ENCODE peak calls at places on chromosomes 13 and 19, in four cellular contexts. One of them, this sample, is unnamed.

GRCh38 chr19:39157275-39157996 is 31.9 kb downstream of the PAK4 start:
- DNase-seq in tibial nerve: no peak
- DNase-seq in mucosa of descending colon: no peak
- DNase-seq in GM12864: no peak
- DNase-seq in this sample: no peak

GRCh38 chr19:50959731-50960500 is 7.1 kb upstream of the KLK5 start:
- DNase-seq in tibial nerve: no peak
- DNase-seq in mucosa of descending colon: no peak
- DNase-seq in GM12864: no peak
- DNase-seq in this sample: no peak

GRCh38 chr13:76425930-76426329 is 460.3 kb downstream of the KCTD12 start:
- DNase-seq in tibial nerve: no peak
- DNase-seq in mucosa of descending colon: peak
- DNase-seq in GM12864: no peak
- DNase-seq in this sample: no peak

GRCh38 chr13:57624565-57625435 is 6.7 kb upstream of the PCDH17 start:
- DNase-seq in tibial nerve: peak
- DNase-seq in mucosa of descending colon: peak
- DNase-seq in GM12864: no peak
- DNase-seq in this sample: peak

GRCh38 chr13:34308725-34309124 is 490.8 kb downstream of the RFC3 start:
- DNase-seq in tibial nerve: no peak
- DNase-seq in mucosa of descending colon: no peak
- DNase-seq in GM12864: no peak
- DNase-seq in this sample: no peak

GRCh38 chr13:100235311-100235901 is 146.5 kb downstream of the PCCA start:
- DNase-seq in tibial nerve: peak
- DNase-seq in mucosa of descending colon: peak
- DNase-seq in GM12864: peak
- DNase-seq in this sample: peak

GRCh38 chr19:4049432-4049831 is 17.3 kb downstream of the ZBTB7A start:
- DNase-seq in tibial nerve: no peak
- DNase-seq in mucosa of descending colon: peak
- DNase-seq in GM12864: no peak
- DNase-seq in this sample: no peak

GRCh38 chr13:108996430-108996829 is 367.0 kb downstream of the MYO16 start:
- DNase-seq in tibial nerve: no peak
- DNase-seq in mucosa of descending colon: no peak
- DNase-seq in GM12864: no peak
- DNase-seq in this sample: no peak

GRCh38 chr19:47848871-47849473 is 10.1 kb upstream of the TPRX2 start:
- DNase-seq in tibial nerve: no peak
- DNase-seq in mucosa of descending colon: peak
- DNase-seq in GM12864: no peak
- DNase-seq in this sample: no peak

GRCh38 chr13:114311908-114312307 is 2.4 kb upstream of the CHAMP1 start:
- DNase-seq in tibial nerve: no peak
- DNase-seq in mucosa of descending colon: no peak
- DNase-seq in GM12864: no peak
- DNase-seq in this sample: no peak

GRCh38 chr19:1062387-1063029 is 4.5 kb upstream of the ARHGAP45 start:
- DNase-seq in tibial nerve: no peak
- DNase-seq in mucosa of descending colon: no peak
- DNase-seq in GM12864: no peak
- DNase-seq in this sample: no peak

GRCh38 chr19:42601811-42602443 is 7.2 kb upstream of the CEACAM8 start:
- DNase-seq in tibial nerve: no peak
- DNase-seq in mucosa of descending colon: peak
- DNase-seq in GM12864: no peak
- DNase-seq in this sample: peak

GRCh38 chr19:4456843-4457653 is 546 bp downstream of the UBXN6 start:
- DNase-seq in tibial nerve: peak
- DNase-seq in mucosa of descending colon: peak
- DNase-seq in GM12864: no peak
- DNase-seq in this sample: peak

GRCh38 chr13:30355405-30355741 is 48.0 kb upstream of the KATNAL1 start:
- DNase-seq in tibial nerve: no peak
- DNase-seq in mucosa of descending colon: no peak
- DNase-seq in GM12864: no peak
- DNase-seq in this sample: peak

GRCh38 chr13:91169641-91170040 is 177.8 kb upstream of the MIR17HG start:
- DNase-seq in tibial nerve: no peak
- DNase-seq in mucosa of descending colon: no peak
- DNase-seq in GM12864: no peak
- DNase-seq in this sample: no peak

GRCh38 chr13:95032114-95032513 is 269.1 kb downstream of the ABCC4 start:
- DNase-seq in tibial nerve: no peak
- DNase-seq in mucosa of descending colon: no peak
- DNase-seq in GM12864: no peak
- DNase-seq in this sample: no peak

GRCh38 chr19:46844067-46844489 is 6.6 kb downstream of the AP2S1 start:
- DNase-seq in tibial nerve: no peak
- DNase-seq in mucosa of descending colon: no peak
- DNase-seq in GM12864: no peak
- DNase-seq in this sample: peak

GRCh38 chr19:45164577-45165335 is 4.0 kb upstream of the NKPD1 start:
- DNase-seq in tibial nerve: no peak
- DNase-seq in mucosa of descending colon: peak
- DNase-seq in GM12864: peak
- DNase-seq in this sample: no peak

GRCh38 chr13:51971520-51972426 is 39.5 kb downstream of the ATP7B start:
- DNase-seq in tibial nerve: no peak
- DNase-seq in mucosa of descending colon: no peak
- DNase-seq in GM12864: no peak
- DNase-seq in this sample: no peak

GRCh38 chr19:48638831-48639381 is 1.7 kb upstream of the DBP start:
- DNase-seq in tibial nerve: no peak
- DNase-seq in mucosa of descending colon: peak
- DNase-seq in GM12864: no peak
- DNase-seq in this sample: peak

GRCh38 chr19:37718357-37718756 is 1.2 kb downstream of the ZNF607 start:
- DNase-seq in tibial nerve: no peak
- DNase-seq in mucosa of descending colon: peak
- DNase-seq in GM12864: no peak
- DNase-seq in this sample: no peak

GRCh38 chr13:51807041-51807440 is 3.1 kb upstream of the DHRS12 start:
- DNase-seq in tibial nerve: no peak
- DNase-seq in mucosa of descending colon: no peak
- DNase-seq in GM12864: no peak
- DNase-seq in this sample: no peak

GRCh38 chr19:11587302-11587972 is 9.8 kb upstream of the ZNF627 start:
- DNase-seq in tibial nerve: peak
- DNase-seq in mucosa of descending colon: peak
- DNase-seq in GM12864: no peak
- DNase-seq in this sample: peak

GRCh38 chr19:38012944-38013343 is 105.9 kb downstream of the SIPA1L3 start:
- DNase-seq in tibial nerve: no peak
- DNase-seq in mucosa of descending colon: no peak
- DNase-seq in GM12864: no peak
- DNase-seq in this sample: no peak

GRCh38 chr13:94177041-94177440 is 302.4 kb downstream of the DCT start:
- DNase-seq in tibial nerve: no peak
- DNase-seq in mucosa of descending colon: no peak
- DNase-seq in GM12864: no peak
- DNase-seq in this sample: no peak

GRCh38 chr19:33383722-33384292 is 10.3 kb downstream of the CEBPG start:
- DNase-seq in tibial nerve: no peak
- DNase-seq in mucosa of descending colon: no peak
- DNase-seq in GM12864: no peak
- DNase-seq in this sample: no peak

GRCh38 chr13:38527140-38527539 is 159.7 kb upstream of the FREM2 start:
- DNase-seq in tibial nerve: no peak
- DNase-seq in mucosa of descending colon: no peak
- DNase-seq in GM12864: no peak
- DNase-seq in this sample: no peak

GRCh38 chr13:20721454-20722357 is 18.2 kb downstream of the IL17D start:
- DNase-seq in tibial nerve: peak
- DNase-seq in mucosa of descending colon: peak
- DNase-seq in GM12864: no peak
- DNase-seq in this sample: no peak

GRCh38 chr19:39997595-39998216 is 846 bp downstream of the ZNF546 start:
- DNase-seq in tibial nerve: no peak
- DNase-seq in mucosa of descending colon: no peak
- DNase-seq in GM12864: no peak
- DNase-seq in this sample: no peak

GRCh38 chr19:51784922-51785690 is 9.9 kb upstream of the FPR3 start:
- DNase-seq in tibial nerve: peak
- DNase-seq in mucosa of descending colon: peak
- DNase-seq in GM12864: peak
- DNase-seq in this sample: no peak

GRCh38 chr13:84050551-84050950 is 168.3 kb upstream of the SLITRK1 start:
- DNase-seq in tibial nerve: no peak
- DNase-seq in mucosa of descending colon: no peak
- DNase-seq in GM12864: no peak
- DNase-seq in this sample: no peak

GRCh38 chr13:110575322-110576069 is 14.0 kb upstream of the RAB20 start:
- DNase-seq in tibial nerve: peak
- DNase-seq in mucosa of descending colon: no peak
- DNase-seq in GM12864: peak
- DNase-seq in this sample: peak

GRCh38 chr19:19619849-19620210 is 1.3 kb upstream of the PBX4 start:
- DNase-seq in tibial nerve: no peak
- DNase-seq in mucosa of descending colon: no peak
- DNase-seq in GM12864: no peak
- DNase-seq in this sample: no peak

GRCh38 chr13:101520672-101521071 is 68.2 kb downstream of the ITGBL1 start:
- DNase-seq in tibial nerve: no peak
- DNase-seq in mucosa of descending colon: peak
- DNase-seq in GM12864: no peak
- DNase-seq in this sample: no peak

GRCh38 chr13:36453518-36453917 is 21.2 kb downstream of the CCNA1 start:
- DNase-seq in tibial nerve: no peak
- DNase-seq in mucosa of descending colon: no peak
- DNase-seq in GM12864: no peak
- DNase-seq in this sample: peak

GRCh38 chr19:55156202-55157063 is 1.1 kb downstream of the TNNI3 start:
- DNase-seq in tibial nerve: no peak
- DNase-seq in mucosa of descending colon: peak
- DNase-seq in GM12864: no peak
- DNase-seq in this sample: peak

DNA sequence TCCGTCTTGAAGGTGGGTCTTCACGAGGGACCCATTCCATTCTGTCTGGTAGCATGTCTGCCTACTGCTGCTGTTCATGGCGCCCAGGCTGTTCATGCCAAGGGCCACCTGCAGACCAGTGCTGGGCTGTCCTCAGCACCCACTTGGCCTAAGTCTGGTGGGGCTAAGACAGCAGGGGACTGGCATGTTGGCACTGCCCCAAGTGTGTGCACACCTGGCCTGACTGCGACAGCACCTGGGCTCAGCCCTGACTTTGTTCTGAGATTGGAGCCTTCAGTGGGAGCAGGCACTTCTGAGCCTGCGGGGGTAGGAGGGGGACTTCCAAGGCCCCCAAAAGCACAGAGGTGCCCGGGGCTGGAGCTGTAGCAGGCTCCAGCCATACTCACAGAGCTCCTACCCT is 250.8 kb upstream of the EDNRB start:
- DNase-seq in tibial nerve: no peak
- DNase-seq in mucosa of descending colon: no peak
- DNase-seq in GM12864: no peak
- DNase-seq in this sample: no peak
- TF ChIP-seq CTCF in tibial nerve: no peak
- TF ChIP-seq CTCF in mucosa of descending colon: no peak
- TF ChIP-seq CTCF in GM12864: no peak
- TF ChIP-seq CTCF in this sample: no peak

GRCh38 chr19:16371540-16371986 is 46.9 kb downstream of the KLF2 start:
- DNase-seq in tibial nerve: no peak
- DNase-seq in mucosa of descending colon: peak
- DNase-seq in GM12864: peak
- DNase-seq in this sample: no peak
- H3K4me3 ChIP-seq in tibial nerve: no peak
- H3K4me3 ChIP-seq in mucosa of descending colon: no peak
- H3K4me3 ChIP-seq in GM12864: no peak
- H3K4me3 ChIP-seq in this sample: no peak

GRCh38 chr13:82758056-82758455 is 1124.2 kb downstream of the SLITRK1 start:
- DNase-seq in tibial nerve: no peak
- DNase-seq in mucosa of descending colon: no peak
- DNase-seq in GM12864: no peak
- DNase-seq in this sample: peak
- TF ChIP-seq CTCF in tibial nerve: no peak
- TF ChIP-seq CTCF in mucosa of descending colon: no peak
- TF ChIP-seq CTCF in GM12864: no peak
- TF ChIP-seq CTCF in this sample: peak

GRCh38 chr19:13633109-13633508 is 126.8 kb upstream of the CACNA1A start:
- DNase-seq in tibial nerve: no peak
- DNase-seq in mucosa of descending colon: peak
- DNase-seq in GM12864: no peak
- DNase-seq in this sample: no peak
- H3K4me3 ChIP-seq in tibial nerve: no peak
- H3K4me3 ChIP-seq in mucosa of descending colon: no peak
- H3K4me3 ChIP-seq in GM12864: no peak
- H3K4me3 ChIP-seq in this sample: no peak

DNA sequence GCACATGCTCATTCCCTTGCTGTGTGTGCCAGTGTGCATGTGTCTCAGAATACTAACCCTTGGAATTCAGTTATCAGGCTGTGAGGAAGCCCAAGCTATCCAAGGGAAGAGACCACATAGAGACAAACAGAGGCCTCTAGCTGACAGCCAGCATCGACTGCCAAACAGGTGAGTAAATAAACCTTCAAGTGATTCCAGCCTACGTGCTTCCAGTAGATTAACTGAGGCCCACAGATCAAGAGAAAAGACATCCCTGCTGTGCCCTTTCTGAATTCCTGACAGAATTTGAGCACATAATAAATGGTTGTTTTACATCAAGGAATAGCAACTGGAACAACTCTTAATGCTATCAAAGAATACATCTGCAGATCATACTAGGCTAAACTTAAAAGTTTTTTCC is 17.5 kb downstream of the ZC3H13 start:
- DNase-seq in tibial nerve: no peak
- DNase-seq in mucosa of descending colon: no peak
- DNase-seq in GM12864: no peak
- DNase-seq in this sample: peak
- TF ChIP-seq CTCF in tibial nerve: no peak
- TF ChIP-seq CTCF in mucosa of descending colon: no peak
- TF ChIP-seq CTCF in GM12864: no peak
- TF ChIP-seq CTCF in this sample: no peak

This sample was measured in Caco-2.